ENCODE peak calls at places on chromosomes 7 and 10, in four cellular contexts. One of them, this sample, is unnamed.

GRCh38 chr10:95818663-95819062 is 62.7 kb downstream of the ENTPD1 start:
- DNase-seq in NCI-H774: no peak
- DNase-seq in activated CD4-positive, CD25-positive, alpha-beta regulatory T cell treated with anti-CD3 and anti-CD28 coated beads, Interleukin-2, amount 50 U/mL, for 16 hours: no peak
- DNase-seq in T-helper 1 cell: no peak
- DNase-seq in this sample: no peak

GRCh38 chr7:131642429-131642828 is 86.0 kb upstream of the PODXL start:
- DNase-seq in NCI-H774: no peak
- DNase-seq in activated CD4-positive, CD25-positive, alpha-beta regulatory T cell treated with anti-CD3 and anti-CD28 coated beads, Interleukin-2, amount 50 U/mL, for 16 hours: no peak
- DNase-seq in T-helper 1 cell: no peak
- DNase-seq in this sample: no peak

GRCh38 chr10:44619521-44619920 is 234.6 kb upstream of the CXCL12 start:
- DNase-seq in NCI-H774: no peak
- DNase-seq in activated CD4-positive, CD25-positive, alpha-beta regulatory T cell treated with anti-CD3 and anti-CD28 coated beads, Interleukin-2, amount 50 U/mL, for 16 hours: no peak
- DNase-seq in T-helper 1 cell: no peak
- DNase-seq in this sample: no peak

GRCh38 chr10:110458583-110458920 is 39.2 kb upstream of the DUSP5 start:
- DNase-seq in NCI-H774: no peak
- DNase-seq in activated CD4-positive, CD25-positive, alpha-beta regulatory T cell treated with anti-CD3 and anti-CD28 coated beads, Interleukin-2, amount 50 U/mL, for 16 hours: no peak
- DNase-seq in T-helper 1 cell: no peak
- DNase-seq in this sample: no peak

GRCh38 chr10:62268399-62269076 is at the start of gene RTKN2:
- DNase-seq in NCI-H774: peak; percentile 93
- DNase-seq in activated CD4-positive, CD25-positive, alpha-beta regulatory T cell treated with anti-CD3 and anti-CD28 coated beads, Interleukin-2, amount 50 U/mL, for 16 hours: peak; percentile 36
- DNase-seq in T-helper 1 cell: peak; percentile 84
- DNase-seq in this sample: peak; percentile 88

GRCh38 chr7:3896366-3896765 is 595.3 kb downstream of the SDK1 start:
- DNase-seq in NCI-H774: no peak
- DNase-seq in activated CD4-positive, CD25-positive, alpha-beta regulatory T cell treated with anti-CD3 and anti-CD28 coated beads, Interleukin-2, amount 50 U/mL, for 16 hours: no peak
- DNase-seq in T-helper 1 cell: no peak
- DNase-seq in this sample: no peak

GRCh38 chr7:6256709-6257535 is 15.5 kb downstream of the CYTH3 start:
- DNase-seq in NCI-H774: no peak
- DNase-seq in activated CD4-positive, CD25-positive, alpha-beta regulatory T cell treated with anti-CD3 and anti-CD28 coated beads, Interleukin-2, amount 50 U/mL, for 16 hours: no peak
- DNase-seq in T-helper 1 cell: peak; percentile 25
- DNase-seq in this sample: no peak

GRCh38 chr7:83410989-83411591 is 237.8 kb downstream of the SEMA3E start:
- DNase-seq in NCI-H774: peak; percentile 31
- DNase-seq in activated CD4-positive, CD25-positive, alpha-beta regulatory T cell treated with anti-CD3 and anti-CD28 coated beads, Interleukin-2, amount 50 U/mL, for 16 hours: no peak
- DNase-seq in T-helper 1 cell: no peak
- DNase-seq in this sample: peak; percentile 55

GRCh38 chr10:78178940-78179339 is 145.3 kb downstream of the RPS24 start:
- DNase-seq in NCI-H774: no peak
- DNase-seq in activated CD4-positive, CD25-positive, alpha-beta regulatory T cell treated with anti-CD3 and anti-CD28 coated beads, Interleukin-2, amount 50 U/mL, for 16 hours: no peak
- DNase-seq in T-helper 1 cell: no peak
- DNase-seq in this sample: no peak

GRCh38 chr10:47388879-47389278 is 4.8 kb upstream of the ZNF488 start:
- DNase-seq in NCI-H774: no peak
- DNase-seq in activated CD4-positive, CD25-positive, alpha-beta regulatory T cell treated with anti-CD3 and anti-CD28 coated beads, Interleukin-2, amount 50 U/mL, for 16 hours: no peak
- DNase-seq in T-helper 1 cell: no peak
- DNase-seq in this sample: no peak

GRCh38 chr10:106535304-106535964 is 629.1 kb downstream of the SORCS1 start:
- DNase-seq in NCI-H774: no peak
- DNase-seq in activated CD4-positive, CD25-positive, alpha-beta regulatory T cell treated with anti-CD3 and anti-CD28 coated beads, Interleukin-2, amount 50 U/mL, for 16 hours: no peak
- DNase-seq in T-helper 1 cell: no peak
- DNase-seq in this sample: no peak

GRCh38 chr10:86706401-86706841 is 38.1 kb downstream of the LDB3 start:
- DNase-seq in NCI-H774: no peak
- DNase-seq in activated CD4-positive, CD25-positive, alpha-beta regulatory T cell treated with anti-CD3 and anti-CD28 coated beads, Interleukin-2, amount 50 U/mL, for 16 hours: no peak
- DNase-seq in T-helper 1 cell: no peak
- DNase-seq in this sample: no peak

GRCh38 chr10:42753507-42754154 is 29.0 kb upstream of the BMS1 start:
- DNase-seq in NCI-H774: no peak
- DNase-seq in activated CD4-positive, CD25-positive, alpha-beta regulatory T cell treated with anti-CD3 and anti-CD28 coated beads, Interleukin-2, amount 50 U/mL, for 16 hours: no peak
- DNase-seq in T-helper 1 cell: no peak
- DNase-seq in this sample: no peak

GRCh38 chr7:154302380-154302779 is 250.2 kb downstream of the DPP6 start:
- DNase-seq in NCI-H774: no peak
- DNase-seq in activated CD4-positive, CD25-positive, alpha-beta regulatory T cell treated with anti-CD3 and anti-CD28 coated beads, Interleukin-2, amount 50 U/mL, for 16 hours: no peak
- DNase-seq in T-helper 1 cell: no peak
- DNase-seq in this sample: no peak

GRCh38 chr7:12123172-12123571 is 87.9 kb upstream of the TMEM106B start:
- DNase-seq in NCI-H774: no peak
- DNase-seq in activated CD4-positive, CD25-positive, alpha-beta regulatory T cell treated with anti-CD3 and anti-CD28 coated beads, Interleukin-2, amount 50 U/mL, for 16 hours: no peak
- DNase-seq in T-helper 1 cell: no peak
- DNase-seq in this sample: no peak

GRCh38 chr7:40506158-40506557 is 371.4 kb downstream of the SUGCT start:
- DNase-seq in NCI-H774: no peak
- DNase-seq in activated CD4-positive, CD25-positive, alpha-beta regulatory T cell treated with anti-CD3 and anti-CD28 coated beads, Interleukin-2, amount 50 U/mL, for 16 hours: no peak
- DNase-seq in T-helper 1 cell: no peak
- DNase-seq in this sample: no peak

GRCh38 chr10:26697163-26697921 is at the start of gene PDSS1:
- DNase-seq in NCI-H774: peak; percentile 52
- DNase-seq in activated CD4-positive, CD25-positive, alpha-beta regulatory T cell treated with anti-CD3 and anti-CD28 coated beads, Interleukin-2, amount 50 U/mL, for 16 hours: peak; percentile 23
- DNase-seq in T-helper 1 cell: peak; percentile 76
- DNase-seq in this sample: peak; percentile 73